ENCODE peak calls at places on chromosomes 5 and 9, in four cellular contexts. S, Q, Z and K are unnamed samples.

GRCh38 chr9:129069128-129069824 is 11.6 kb upstream of the DOLPP1 start:
- DNase-seq in Q (no peak), Z (peak; percentile 82), S (peak; percentile 84), K (no peak)

GRCh38 chr5:102778478-102778877 is 23.4 kb downstream of the PAM start:
- DNase-seq in S (no peak), Q (no peak), Z (no peak), K (no peak)

GRCh38 chr9:76571288-76572204 is 112.6 kb downstream of the GCNT1 start:
- DNase-seq in Z (no peak), Q (no peak), S (peak; percentile 68), K (no peak)

GRCh38 chr5:138953370-138954256 is 78.5 kb upstream of the LRRTM2 start:
- DNase-seq in Z (peak; percentile 54), Q (no peak), S (no peak), K (no peak)

GRCh38 chr5:142324377-142324870 is 397 bp downstream of the SPRY4 start:
- DNase-seq in Z (no peak), Q (no peak), S (peak; percentile 63), K (no peak)

GRCh38 chr9:122816163-122816867 is 12.1 kb downstream of the PDCL start:
- DNase-seq in Z (peak; percentile 74), Q (no peak), S (peak; percentile 66), K (no peak)

GRCh38 chr5:35920890-35921289 is 17.5 kb downstream of the CAPSL start:
- DNase-seq in Z (no peak), S (no peak), Q (no peak), K (peak; percentile 4)

GRCh38 chr5:132298305-132298704 is 4.1 kb downstream of the SLC22A4 start:
- DNase-seq in Q (no peak), S (no peak), Z (no peak), K (no peak)

GRCh38 chr5:124725040-124725434 is 21.4 kb downstream of the ZNF608 start:
- DNase-seq in Q (no peak), Z (no peak), S (no peak), K (no peak)

GRCh38 chr5:142280066-142281011 is 44.5 kb downstream of the SPRY4 start:
- DNase-seq in Q (no peak), S (no peak), Z (no peak), K (no peak)

GRCh38 chr5:178573216-178573615 is 17.0 kb downstream of the COL23A1 start:
- DNase-seq in S (no peak), Q (no peak), Z (no peak), K (no peak)

GRCh38 chr9:34559616-34560546 is 29.6 kb downstream of the CNTFR start:
- DNase-seq in Q (peak; percentile 26), S (peak; percentile 41), Z (no peak), K (peak; percentile 50)

GRCh38 chr5:147855774-147856069 is 22.8 kb upstream of the SCGB3A2 start:
- DNase-seq in Q (no peak), S (no peak), Z (no peak), K (no peak)

GRCh38 chr5:88979244-88979643 is 96.3 kb upstream of the MEF2C start:
- DNase-seq in S (no peak), Q (no peak), Z (no peak), K (no peak)

GRCh38 chr5:140018096-140018481 is 25.0 kb downstream of the NRG2 start:
- DNase-seq in Q (no peak), S (no peak), Z (no peak), K (no peak)

GRCh38 chr5:10735569-10736255 is 25.3 kb downstream of the DAP start:
- DNase-seq in Q (no peak), S (no peak), Z (no peak), K (no peak)

GRCh38 chr5:66122379-66123034 is 21.6 kb upstream of the SREK1 start:
- DNase-seq in S (no peak), Q (no peak), Z (no peak), K (no peak)

GRCh38 chr5:149153193-149153750 is 12.0 kb downstream of the ABLIM3 start:
- DNase-seq in Z (no peak), S (no peak), Q (no peak), K (no peak)

GRCh38 chr5:42059778-42060464 is 134.8 kb downstream of the FBXO4 start:
- DNase-seq in Q (no peak), S (no peak), Z (no peak), K (no peak)

GRCh38 chr5:122753500-122753899 is 21.4 kb upstream of the SNX2 start:
- DNase-seq in Q (no peak), Z (no peak), S (no peak), K (no peak)

GRCh38 chr9:116149844-116150243 is 3.7 kb upstream of the PAPPA start:
- DNase-seq in S (no peak), Z (no peak), Q (no peak), K (peak; percentile 76)

GRCh38 chr5:32490972-32491557 is 46.5 kb upstream of the ZFR start:
- DNase-seq in Z (no peak), S (no peak), Q (no peak), K (no peak)

GRCh38 chr9:68704498-68704803 is 589 bp upstream of the PIP5K1B start:
- DNase-seq in Z (no peak), S (no peak), Q (no peak), K (no peak)

GRCh38 chr5:163347671-163348070 is 89.7 kb upstream of the CCNG1 start:
- DNase-seq in S (no peak), Z (no peak), Q (peak; percentile 40), K (peak; percentile 70)

GRCh38 chr9:120436937-120437592 is 142.9 kb downstream of the CDK5RAP2 start:
- DNase-seq in Z (no peak), Q (no peak), S (peak; percentile 79), K (no peak)

GRCh38 chr9:136081113-136081825 is 13.8 kb downstream of the NACC2 start:
- DNase-seq in Z (no peak), Q (no peak), S (no peak), K (no peak)

GRCh38 chr9:79572891-79573696 is 1.3 kb downstream of the TLE4 start:
- DNase-seq in Q (no peak), Z (peak; percentile 79), S (peak; percentile 82), K (peak; percentile 25)

GRCh38 chr9:112086627-112087026 is 88.5 kb downstream of the SUSD1 start:
- DNase-seq in S (no peak), Q (no peak), Z (no peak), K (peak; percentile 40)